ENCODE peak calls at places on chromosome 13, in nine cellular contexts. R, J, F, U, S, Q, P, G and O are unnamed samples.
A peak's percentile ranks its signal among the peaks of the same experiment; 100 is the strongest.

GRCh38 chr13:113839536-113840204 is 24.2 kb downstream of the GAS6 start:
- DNase-seq in R (no peak), J (no peak), F (no peak), U (peak; percentile 74), S (no peak), Q (peak; percentile 60), P (no peak), G (no peak), O (no peak)

GRCh38 chr13:94548382-94549240 is 47.3 kb downstream of the TGDS start:
- DNase-seq in R (peak; percentile 78), J (peak; percentile 46), F (peak; percentile 53), U (peak; percentile 59), S (no peak), Q (peak; percentile 43), P (no peak), G (peak; percentile 41), O (peak; percentile 3)

GRCh38 chr13:78978381-78978998 is 319.5 kb upstream of the OBI1 start:
- DNase-seq in R (peak; percentile 81), J (peak; percentile 68), F (no peak), U (peak; percentile 67), S (peak; percentile 5), Q (no peak), P (peak; percentile 20), G (peak; percentile 37), O (no peak)

GRCh38 chr13:50928609-50929274 is 19.2 kb downstream of the RNASEH2B start:
- DNase-seq in R (no peak), J (no peak), F (no peak), U (no peak), S (no peak), Q (no peak), P (no peak), G (no peak), O (no peak)

GRCh38 chr13:29436291-29436690 is 159.2 kb downstream of the SLC7A1 start:
- DNase-seq in R (no peak), J (peak; percentile 50), F (no peak), U (no peak), S (no peak), Q (no peak), P (no peak), G (peak; percentile 67), O (no peak)

GRCh38 chr13:29496241-29496712 is 99.2 kb downstream of the SLC7A1 start:
- DNase-seq in R (peak; percentile 90), J (peak; percentile 41), F (peak; percentile 52), U (peak; percentile 94), S (no peak), Q (peak; percentile 53), P (no peak), G (peak; percentile 50), O (no peak)

GRCh38 chr13:110099922-110100321 is 207.0 kb downstream of the COL4A1 start:
- DNase-seq in R (no peak), J (no peak), F (no peak), U (no peak), S (no peak), Q (no peak), P (no peak), G (no peak), O (no peak)

GRCh38 chr13:48403151-48403631 is 9.7 kb downstream of the LPAR6 start:
- DNase-seq in R (no peak), J (no peak), F (no peak), U (no peak), S (no peak), Q (no peak), P (peak; percentile 39), G (no peak), O (no peak)

GRCh38 chr13:31755803-31756212 is 16.5 kb downstream of the RXFP2 start:
- DNase-seq in R (no peak), J (no peak), F (no peak), U (no peak), S (no peak), Q (no peak), P (no peak), G (no peak), O (no peak)

GRCh38 chr13:26538363-26539317 is 18.8 kb upstream of the WASF3 start:
- DNase-seq in R (no peak), J (peak; percentile 24), F (no peak), U (no peak), S (no peak), Q (no peak), P (no peak), G (no peak), O (no peak)

GRCh38 chr13:93522486-93522885 is 295.9 kb downstream of the GPC6 start:
- DNase-seq in R (no peak), J (no peak), F (no peak), U (no peak), S (no peak), Q (no peak), P (no peak), G (no peak), O (no peak)

DNA sequence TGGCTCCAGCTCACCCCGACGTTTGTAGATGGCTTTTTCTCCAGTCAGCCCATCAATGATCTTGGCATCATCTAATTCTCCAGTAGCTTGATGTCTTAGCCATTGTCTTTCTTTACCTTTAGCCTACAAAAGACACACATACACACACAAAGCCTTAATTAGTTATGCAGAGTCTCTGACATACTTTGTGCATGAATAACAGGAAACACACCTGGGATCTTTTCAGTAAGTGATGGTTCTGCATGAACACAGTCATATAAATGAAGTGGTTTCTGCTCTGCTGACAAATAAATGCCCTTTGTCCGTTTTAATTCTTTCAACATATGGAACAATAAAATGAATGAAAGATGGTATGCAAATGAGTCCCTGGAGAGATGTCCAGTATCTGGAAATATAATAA is 133.3 kb downstream of the RGCC start:
- DNase-seq in R (no peak), J (peak; percentile 72), F (no peak), U (no peak), S (no peak), Q (no peak), P (no peak), G (peak; percentile 44), O (no peak)
- H3K27ac ChIP-seq in R (peak overlapping the region; percentile 78), J (peak overlapping the region; percentile 78), F (no peak overlapping the region), U (no peak overlapping the region), S (no peak overlapping the region), Q (peak overlapping the region; percentile 47), P (no peak overlapping the region), G (no peak overlapping the region), O (no peak overlapping the region)

GRCh38 chr13:75721307-75721706 is 85.2 kb downstream of the LMO7 start:
- DNase-seq in R (no peak), J (no peak), F (no peak), U (no peak), S (no peak), Q (no peak), P (no peak), G (no peak), O (no peak)

GRCh38 chr13:75726313-75726712 is 90.2 kb downstream of the LMO7 start:
- DNase-seq in R (no peak), J (no peak), F (no peak), U (no peak), S (no peak), Q (no peak), P (no peak), G (no peak), O (no peak)

GRCh38 chr13:75723927-75724326 is 87.8 kb downstream of the LMO7 start:
- DNase-seq in R (no peak), J (no peak), F (no peak), U (no peak), S (no peak), Q (no peak), P (no peak), G (no peak), O (no peak)

GRCh38 chr13:75725784-75726183 is 89.7 kb downstream of the LMO7 start:
- DNase-seq in R (no peak), J (peak; percentile 17), F (no peak), U (no peak), S (no peak), Q (no peak), P (no peak), G (no peak), O (no peak)

GRCh38 chr13:75724742-75725504 is 88.8 kb downstream of the LMO7 start:
- DNase-seq in R (peak; percentile 19), J (peak; percentile 70), F (no peak), U (no peak), S (no peak), Q (no peak), P (no peak), G (no peak), O (no peak)
- H3K27ac ChIP-seq in R (no peak overlapping the region), J (peak overlapping the region; percentile 98), F (no peak overlapping the region), U (peak overlapping the region; percentile 55), S (no peak overlapping the region), Q (no peak overlapping the region), P (no peak overlapping the region), G (no peak overlapping the region), O (no peak overlapping the region)

DNA sequence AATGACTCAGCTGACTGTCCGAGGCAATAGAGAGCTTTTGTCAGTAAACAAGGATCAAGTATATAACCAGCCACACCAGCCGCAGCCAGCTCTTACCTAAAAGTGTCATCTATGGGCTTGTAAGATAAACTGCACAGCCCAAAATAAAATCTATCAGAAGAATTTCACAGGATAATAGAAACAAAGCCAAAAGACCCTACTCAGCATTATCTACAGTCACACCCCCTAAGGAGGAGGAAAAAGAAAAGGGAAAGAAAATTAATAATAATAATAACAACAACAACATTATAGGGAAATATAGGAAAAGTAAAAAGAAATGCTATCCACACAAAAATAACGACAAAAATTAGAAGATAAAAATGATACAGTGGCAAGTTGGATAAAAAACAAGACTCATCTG is 1883.8 kb downstream of the OLFM4 start:
- DNase-seq in R (no peak), J (no peak), F (no peak), U (no peak), S (no peak), Q (no peak), P (no peak), G (no peak), O (no peak)
- H3K27ac ChIP-seq in R (no peak overlapping the region), J (no peak overlapping the region), F (no peak overlapping the region), U (no peak overlapping the region), S (no peak overlapping the region), Q (no peak overlapping the region), P (no peak overlapping the region), G (no peak overlapping the region), O (no peak overlapping the region)

GRCh38 chr13:35600137-35600536 is 123.6 kb upstream of the MAB21L1 start:
- DNase-seq in R (no peak), J (no peak), F (no peak), U (no peak), S (no peak), Q (no peak), P (no peak), G (no peak), O (no peak)

GRCh38 chr13:35597451-35597850 is 121.0 kb upstream of the MAB21L1 start:
- DNase-seq in R (no peak), J (no peak), F (no peak), U (no peak), S (no peak), Q (no peak), P (no peak), G (no peak), O (no peak)

GRCh38 chr13:35598233-35598632 is 121.7 kb upstream of the MAB21L1 start:
- DNase-seq in R (no peak), J (no peak), F (no peak), U (no peak), S (no peak), Q (no peak), P (no peak), G (no peak), O (no peak)

GRCh38 chr13:35598790-35599369 is 122.4 kb upstream of the MAB21L1 start:
- DNase-seq in R (no peak), J (no peak), F (no peak), U (no peak), S (no peak), Q (no peak), P (no peak), G (no peak), O (no peak)

DNA sequence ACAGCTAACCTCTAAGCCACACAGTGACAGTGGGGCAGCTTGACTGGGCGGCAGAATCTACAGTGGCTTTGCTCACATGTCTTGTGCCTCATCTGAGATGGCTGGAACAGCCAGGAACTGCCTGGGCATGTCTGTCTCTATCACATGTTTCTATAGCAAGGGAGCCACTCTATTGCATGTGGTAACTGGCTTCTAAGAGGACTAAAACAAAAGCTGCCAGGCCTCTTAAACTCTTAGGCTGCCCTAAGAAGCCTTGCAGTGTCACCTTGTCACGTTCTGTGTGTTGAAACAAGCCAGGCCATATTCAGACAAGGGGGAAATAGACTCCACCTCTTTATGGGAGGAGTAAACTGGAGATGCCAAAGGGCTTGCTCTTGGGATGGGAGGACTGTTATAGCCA is 122.9 kb upstream of the MAB21L1 start:
- DNase-seq in R (no peak), J (no peak), F (no peak), U (no peak), S (no peak), Q (no peak), P (no peak), G (peak; percentile 2), O (no peak)
- H3K27ac ChIP-seq in R (no peak overlapping the region), J (no peak overlapping the region), F (no peak overlapping the region), U (no peak overlapping the region), S (no peak overlapping the region), Q (peak overlapping the region; percentile 61), P (no peak overlapping the region), G (no peak overlapping the region), O (no peak overlapping the region)